ENCODE peak calls at places on chromosomes 7 and 10, in ten cellular contexts. S is cardiac muscle cell, Y is body of pancreas, X is spleen, T is fibroblast of the aortic adventitia, P is PC-3, Z is colonic mucosa, W is astrocyte of the spinal cord, H is breast epithelium, F is MCF 10A. C is an unnamed sample.

GRCh38 chr10:69327463-69328345 is 49.4 kb downstream of the HK1 start:
- DNase-seq in P (peak), T (peak), F (peak), W (peak), Y (peak), S (peak), Z (peak), X (peak), H (peak), C (no peak)

GRCh38 chr7:115763347-115763746 is 267.2 kb downstream of the TFEC start:
- DNase-seq in F (no peak), W (no peak), S (no peak), X (no peak), T (no peak), P (no peak), H (no peak), Z (no peak), Y (no peak), C (no peak)

GRCh38 chr7:20191044-20191867 is 25.9 kb downstream of the MACC1 start:
- DNase-seq in Z (no peak), H (no peak), W (no peak), S (no peak), F (no peak), X (peak), T (no peak), P (no peak), Y (no peak), C (no peak)

GRCh38 chr10:114905450-114905849 is 32.5 kb upstream of the TRUB1 start:
- DNase-seq in H (no peak), F (peak), Y (no peak), Z (no peak), P (peak), X (no peak), W (peak), S (no peak), T (peak), C (no peak)

GRCh38 chr10:29671968-29672367 is 37.2 kb upstream of the SVIL start:
- DNase-seq in S (no peak), W (no peak), X (no peak), T (no peak), Z (no peak), Y (no peak), H (no peak), P (no peak), F (no peak), C (no peak)

GRCh38 chr7:157513162-157513621 is 176.4 kb downstream of the DNAJB6 start:
- DNase-seq in S (no peak), Z (no peak), P (no peak), Y (no peak), F (no peak), X (no peak), W (no peak), H (no peak), T (no peak), C (no peak)

GRCh38 chr10:42936580-42936979 is 140.3 kb upstream of the RET start:
- DNase-seq in Z (no peak), T (no peak), W (no peak), H (no peak), X (peak), S (no peak), P (no peak), F (no peak), Y (no peak), C (no peak)

GRCh38 chr7:98248156-98248555 is 3.9 kb downstream of the TECPR1 start:
- DNase-seq in F (no peak), Y (no peak), W (no peak), H (no peak), P (no peak), X (no peak), T (no peak), S (no peak), Z (no peak), C (no peak)

GRCh38 chr10:110724116-110724701 is 80.1 kb downstream of the RBM20 start:
- DNase-seq in Y (no peak), S (no peak), X (no peak), P (no peak), Z (no peak), T (no peak), W (no peak), F (no peak), H (no peak), C (no peak)

DNA sequence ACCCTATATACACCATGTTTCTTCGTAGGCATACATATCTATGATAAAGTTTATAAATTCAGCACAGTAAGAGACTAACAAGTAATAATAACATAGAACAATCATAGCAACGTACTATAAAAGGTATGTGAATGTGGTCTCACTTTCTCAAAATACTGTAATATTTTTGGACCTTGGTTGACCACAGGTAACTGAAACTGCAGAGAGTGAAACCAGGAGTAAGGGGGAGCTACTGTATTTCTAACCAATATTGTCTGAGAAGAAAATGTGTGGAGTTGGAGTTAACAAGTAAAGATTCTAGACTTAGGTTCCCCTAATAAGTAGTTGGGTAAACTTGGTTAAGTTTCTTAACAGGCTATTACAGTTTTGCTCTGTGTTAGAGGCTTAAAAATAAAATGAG is 72.1 kb downstream of the GNAI1 start:
- DNase-seq in F (no peak), Y (no peak), T (no peak), H (no peak), P (no peak), S (no peak), Z (no peak), X (no peak), W (no peak), C (no peak)
- TF ChIP-seq CTCF in F (no peak), Y (no peak), T (no peak), H (no peak), P (peak), S (no peak), Z (no peak), X (no peak), W (no peak), C (no peak)

GRCh38 chr10:106980711-106981460 is 183.6 kb downstream of the SORCS1 start:
- DNase-seq in W (no peak), Z (no peak), P (no peak), S (no peak), X (no peak), F (no peak), Y (no peak), H (no peak), T (no peak), C (no peak)
- TF ChIP-seq CTCF in W (no peak), Z (no peak), P (no peak), S (no peak), X (no peak), F (no peak), Y (no peak), H (no peak), T (no peak), C (no peak)

GRCh38 chr7:24591152-24591551 is 17.9 kb downstream of the PALS2 start:
- DNase-seq in F (no peak), Y (no peak), H (no peak), P (no peak), X (no peak), S (no peak), W (no peak), Z (no peak), T (no peak), C (no peak)
- TF ChIP-seq CTCF in F (no peak), Y (no peak), H (no peak), P (peak), X (no peak), S (no peak), W (no peak), Z (no peak), T (no peak), C (no peak)

GRCh38 chr10:83978681-83979383 is 160.5 kb upstream of the GHITM start:
- DNase-seq in T (no peak), S (no peak), H (no peak), Z (no peak), X (no peak), F (peak), Y (no peak), P (no peak), W (no peak), C (no peak)
- TF ChIP-seq CTCF in T (no peak), S (no peak), H (no peak), Z (no peak), X (no peak), F (no peak), Y (no peak), P (no peak), W (no peak), C (no peak)

GRCh38 chr7:130234078-130234477 is 26.4 kb downstream of the SSMEM1 start:
- DNase-seq in W (no peak), H (no peak), T (no peak), S (no peak), Z (no peak), Y (no peak), X (no peak), F (no peak), P (no peak), C (no peak)
- TF ChIP-seq CTCF in W (no peak), H (no peak), T (no peak), S (no peak), Z (no peak), Y (no peak), X (no peak), F (no peak), P (no peak), C (no peak)

GRCh38 chr7:55336540-55336939 is 28.6 kb upstream of the LANCL2 start:
- DNase-seq in T (no peak), H (no peak), Z (no peak), F (no peak), Y (no peak), X (no peak), S (no peak), P (no peak), W (no peak), C (no peak)

GRCh38 chr7:55343002-55343781 is 21.9 kb upstream of the LANCL2 start:
- DNase-seq in H (no peak), W (no peak), T (no peak), Y (no peak), Z (no peak), F (no peak), X (no peak), P (no peak), S (no peak), C (no peak)

GRCh38 chr7:55335786-55336185 is 29.4 kb upstream of the LANCL2 start:
- DNase-seq in Z (no peak), H (no peak), F (no peak), S (no peak), T (no peak), P (no peak), X (no peak), Y (no peak), W (no peak), C (no peak)

GRCh38 chr7:55342216-55342871 is 22.8 kb upstream of the LANCL2 start:
- DNase-seq in H (no peak), W (no peak), P (no peak), Z (no peak), Y (no peak), T (no peak), S (no peak), F (no peak), X (no peak), C (no peak)

DNA sequence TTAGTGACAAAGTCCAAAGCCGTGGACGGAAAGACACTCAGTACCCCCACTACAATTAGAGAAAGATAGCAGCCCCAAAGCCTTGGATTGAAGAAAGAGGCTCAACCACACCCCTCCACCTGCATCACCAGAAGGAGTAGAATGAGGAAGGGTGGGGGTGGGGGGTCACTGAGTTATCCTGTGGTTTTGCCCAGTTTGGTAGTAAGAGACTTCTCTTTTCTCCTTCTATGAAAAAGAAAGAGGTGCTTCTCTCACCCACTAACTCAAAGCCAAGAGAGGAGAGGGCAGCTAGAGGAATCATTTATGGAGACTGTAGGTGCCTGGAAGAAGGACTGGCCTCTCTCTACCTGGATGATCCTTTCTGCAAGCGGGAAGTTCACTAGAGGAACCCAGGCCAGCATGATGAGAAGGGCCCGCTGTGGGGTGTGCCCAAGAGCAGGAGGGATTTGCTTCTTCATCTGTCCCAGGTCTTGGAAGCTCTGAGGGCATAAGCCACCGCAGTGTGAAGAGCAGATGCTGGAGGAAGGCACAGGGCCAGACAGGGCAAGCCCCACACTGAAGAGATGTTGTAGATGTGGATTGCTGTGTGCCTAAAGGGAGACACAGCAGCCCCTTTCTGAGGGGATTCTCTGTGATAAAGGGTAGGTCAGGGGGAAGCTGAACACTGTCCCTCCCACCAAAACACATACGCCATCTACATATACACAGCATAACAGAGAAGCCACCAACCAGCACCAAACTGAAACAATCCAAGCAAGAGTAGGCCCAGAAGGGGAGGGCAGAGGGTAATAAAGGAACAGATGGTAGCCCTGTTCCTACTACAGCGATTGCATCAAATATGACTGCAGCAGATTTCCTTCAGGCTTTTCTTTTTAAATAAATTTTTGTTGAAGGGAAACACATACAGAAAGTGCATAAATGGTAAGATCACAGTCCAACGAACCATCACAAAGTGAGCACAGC is 25.8 kb upstream of the LANCL2 start:
- DNase-seq in Y (no peak), X (no peak), T (no peak), H (no peak), P (no peak), Z (no peak), W (no peak), F (no peak), S (no peak), C (no peak)
- TF ChIP-seq CTCF in Y (no peak), X (no peak), T (no peak), H (no peak), P (no peak), Z (no peak), W (no peak), F (no peak), S (no peak), C (no peak)

GRCh38 chr10:124387078-124387874 is 31.4 kb downstream of the OAT start:
- DNase-seq in T (no peak), X (peak), Y (no peak), F (no peak), P (no peak), H (no peak), W (no peak), S (no peak), Z (no peak), C (no peak)
- TF ChIP-seq CTCF in T (no peak), X (no peak), Y (no peak), F (no peak), P (no peak), H (no peak), W (peak), S (peak), Z (no peak), C (no peak)